ENCODE peak calls at places on chromosomes 13 and 19, in four cellular contexts. One of them, this sample, is unnamed.

GRCh38 chr19:21463449-21464105 is 41.8 kb upstream of the ZNF429 start:
- DNase-seq in NCI-H460: no peak
- DNase-seq in T-cell: peak; percentile 44
- DNase-seq in stimulated activated CD8-positive, alpha-beta memory T cell treated with anti-CD3 and anti-CD28 coated beads, Interleukin-4, amount 100 ng/mL, for 4 hours: no peak
- DNase-seq in this sample: peak; percentile 70

GRCh38 chr13:48631441-48631840 is 22.3 kb upstream of the CYSLTR2 start:
- DNase-seq in NCI-H460: no peak
- DNase-seq in T-cell: no peak
- DNase-seq in stimulated activated CD8-positive, alpha-beta memory T cell treated with anti-CD3 and anti-CD28 coated beads, Interleukin-4, amount 100 ng/mL, for 4 hours: no peak
- DNase-seq in this sample: no peak

GRCh38 chr13:75326173-75327131 is 155.5 kb downstream of the TBC1D4 start:
- DNase-seq in NCI-H460: no peak
- DNase-seq in T-cell: peak; percentile 24
- DNase-seq in stimulated activated CD8-positive, alpha-beta memory T cell treated with anti-CD3 and anti-CD28 coated beads, Interleukin-4, amount 100 ng/mL, for 4 hours: peak; percentile 4
- DNase-seq in this sample: no peak

GRCh38 chr13:85197431-85197830 is 601.8 kb downstream of the SLITRK6 start:
- DNase-seq in NCI-H460: no peak
- DNase-seq in T-cell: no peak
- DNase-seq in stimulated activated CD8-positive, alpha-beta memory T cell treated with anti-CD3 and anti-CD28 coated beads, Interleukin-4, amount 100 ng/mL, for 4 hours: no peak
- DNase-seq in this sample: no peak

GRCh38 chr13:31111136-31111535 is 50.6 kb downstream of the HSPH1 start:
- DNase-seq in NCI-H460: no peak
- DNase-seq in T-cell: no peak
- DNase-seq in stimulated activated CD8-positive, alpha-beta memory T cell treated with anti-CD3 and anti-CD28 coated beads, Interleukin-4, amount 100 ng/mL, for 4 hours: no peak
- DNase-seq in this sample: no peak

GRCh38 chr19:9109959-9110358 is 2.7 kb upstream of the OR7G2 start:
- DNase-seq in NCI-H460: no peak
- DNase-seq in T-cell: no peak
- DNase-seq in stimulated activated CD8-positive, alpha-beta memory T cell treated with anti-CD3 and anti-CD28 coated beads, Interleukin-4, amount 100 ng/mL, for 4 hours: no peak
- DNase-seq in this sample: no peak

GRCh38 chr13:101706651-101707050 is 254.2 kb downstream of the ITGBL1 start:
- DNase-seq in NCI-H460: peak; percentile 52
- DNase-seq in T-cell: no peak
- DNase-seq in stimulated activated CD8-positive, alpha-beta memory T cell treated with anti-CD3 and anti-CD28 coated beads, Interleukin-4, amount 100 ng/mL, for 4 hours: no peak
- DNase-seq in this sample: no peak

GRCh38 chr19:6800991-6801396 is 28.5 kb downstream of the VAV1 start:
- DNase-seq in NCI-H460: peak; percentile 95
- DNase-seq in T-cell: no peak
- DNase-seq in stimulated activated CD8-positive, alpha-beta memory T cell treated with anti-CD3 and anti-CD28 coated beads, Interleukin-4, amount 100 ng/mL, for 4 hours: no peak
- DNase-seq in this sample: no peak

GRCh38 chr13:50222569-50223332 is 207.5 kb downstream of the KCNRG start:
- DNase-seq in NCI-H460: no peak
- DNase-seq in T-cell: no peak
- DNase-seq in stimulated activated CD8-positive, alpha-beta memory T cell treated with anti-CD3 and anti-CD28 coated beads, Interleukin-4, amount 100 ng/mL, for 4 hours: no peak
- DNase-seq in this sample: no peak

GRCh38 chr13:74134777-74135305 is 637 bp upstream of the KLF12 start:
- DNase-seq in NCI-H460: no peak
- DNase-seq in T-cell: peak; percentile 52
- DNase-seq in stimulated activated CD8-positive, alpha-beta memory T cell treated with anti-CD3 and anti-CD28 coated beads, Interleukin-4, amount 100 ng/mL, for 4 hours: peak; percentile 40
- DNase-seq in this sample: no peak

GRCh38 chr19:50922316-50922853 is 11.2 kb upstream of the KLK4 start:
- DNase-seq in NCI-H460: peak; percentile 82
- DNase-seq in T-cell: peak; percentile 62
- DNase-seq in stimulated activated CD8-positive, alpha-beta memory T cell treated with anti-CD3 and anti-CD28 coated beads, Interleukin-4, amount 100 ng/mL, for 4 hours: peak; percentile 51
- DNase-seq in this sample: peak; percentile 96

GRCh38 chr13:99074693-99075092 is 96.8 kb upstream of the DOCK9 start:
- DNase-seq in NCI-H460: no peak
- DNase-seq in T-cell: no peak
- DNase-seq in stimulated activated CD8-positive, alpha-beta memory T cell treated with anti-CD3 and anti-CD28 coated beads, Interleukin-4, amount 100 ng/mL, for 4 hours: no peak
- DNase-seq in this sample: no peak

GRCh38 chr13:22114630-22115311 is 443.9 kb downstream of the FGF9 start:
- DNase-seq in NCI-H460: no peak
- DNase-seq in T-cell: peak; percentile 6
- DNase-seq in stimulated activated CD8-positive, alpha-beta memory T cell treated with anti-CD3 and anti-CD28 coated beads, Interleukin-4, amount 100 ng/mL, for 4 hours: peak; percentile 6
- DNase-seq in this sample: no peak

GRCh38 chr13:79589605-79590511 is 108.9 kb downstream of the NDFIP2 start:
- DNase-seq in NCI-H460: no peak
- DNase-seq in T-cell: no peak
- DNase-seq in stimulated activated CD8-positive, alpha-beta memory T cell treated with anti-CD3 and anti-CD28 coated beads, Interleukin-4, amount 100 ng/mL, for 4 hours: no peak
- DNase-seq in this sample: no peak

GRCh38 chr19:7494416-7495098 is 5.7 kb upstream of the PEX11G start:
- DNase-seq in NCI-H460: no peak
- DNase-seq in T-cell: no peak
- DNase-seq in stimulated activated CD8-positive, alpha-beta memory T cell treated with anti-CD3 and anti-CD28 coated beads, Interleukin-4, amount 100 ng/mL, for 4 hours: no peak
- DNase-seq in this sample: no peak

GRCh38 chr13:39263033-39263432 is 224.8 kb downstream of the NHLRC3 start:
- DNase-seq in NCI-H460: peak; percentile 15
- DNase-seq in T-cell: no peak
- DNase-seq in stimulated activated CD8-positive, alpha-beta memory T cell treated with anti-CD3 and anti-CD28 coated beads, Interleukin-4, amount 100 ng/mL, for 4 hours: no peak
- DNase-seq in this sample: peak; percentile 75

GRCh38 chr19:19747357-19748220 is 14.7 kb upstream of the ZNF14 start:
- DNase-seq in NCI-H460: no peak
- DNase-seq in T-cell: no peak
- DNase-seq in stimulated activated CD8-positive, alpha-beta memory T cell treated with anti-CD3 and anti-CD28 coated beads, Interleukin-4, amount 100 ng/mL, for 4 hours: no peak
- DNase-seq in this sample: no peak

GRCh38 chr19:33005440-33005839 is 33.4 kb downstream of the FAAP24 start:
- DNase-seq in NCI-H460: no peak
- DNase-seq in T-cell: no peak
- DNase-seq in stimulated activated CD8-positive, alpha-beta memory T cell treated with anti-CD3 and anti-CD28 coated beads, Interleukin-4, amount 100 ng/mL, for 4 hours: no peak
- DNase-seq in this sample: no peak

GRCh38 chr13:74052402-74052928 is 81.7 kb downstream of the KLF12 start:
- DNase-seq in NCI-H460: no peak
- DNase-seq in T-cell: no peak
- DNase-seq in stimulated activated CD8-positive, alpha-beta memory T cell treated with anti-CD3 and anti-CD28 coated beads, Interleukin-4, amount 100 ng/mL, for 4 hours: no peak
- DNase-seq in this sample: no peak

GRCh38 chr19:12111176-12111575 is 29.0 kb downstream of the ZNF20 start:
- DNase-seq in NCI-H460: no peak
- DNase-seq in T-cell: no peak
- DNase-seq in stimulated activated CD8-positive, alpha-beta memory T cell treated with anti-CD3 and anti-CD28 coated beads, Interleukin-4, amount 100 ng/mL, for 4 hours: no peak
- DNase-seq in this sample: peak; percentile 17

GRCh38 chr13:99178636-99179035 is 22.0 kb upstream of the UBAC2 start:
- DNase-seq in NCI-H460: no peak
- DNase-seq in T-cell: no peak
- DNase-seq in stimulated activated CD8-positive, alpha-beta memory T cell treated with anti-CD3 and anti-CD28 coated beads, Interleukin-4, amount 100 ng/mL, for 4 hours: no peak
- DNase-seq in this sample: peak; percentile 92

GRCh38 chr19:33561261-33561660 is 39.7 kb upstream of the PEPD start:
- DNase-seq in NCI-H460: no peak
- DNase-seq in T-cell: no peak
- DNase-seq in stimulated activated CD8-positive, alpha-beta memory T cell treated with anti-CD3 and anti-CD28 coated beads, Interleukin-4, amount 100 ng/mL, for 4 hours: no peak
- DNase-seq in this sample: no peak

GRCh38 chr19:1794424-1795185 is 17.5 kb downstream of the ATP8B3 start:
- DNase-seq in NCI-H460: no peak
- DNase-seq in T-cell: no peak
- DNase-seq in stimulated activated CD8-positive, alpha-beta memory T cell treated with anti-CD3 and anti-CD28 coated beads, Interleukin-4, amount 100 ng/mL, for 4 hours: no peak
- DNase-seq in this sample: no peak

GRCh38 chr13:105538346-105538745 is 997.1 kb downstream of the EFNB2 start:
- DNase-seq in NCI-H460: no peak
- DNase-seq in T-cell: no peak
- DNase-seq in stimulated activated CD8-positive, alpha-beta memory T cell treated with anti-CD3 and anti-CD28 coated beads, Interleukin-4, amount 100 ng/mL, for 4 hours: no peak
- DNase-seq in this sample: no peak

GRCh38 chr13:83980322-83980721 is 98.0 kb upstream of the SLITRK1 start:
- DNase-seq in NCI-H460: no peak
- DNase-seq in T-cell: no peak
- DNase-seq in stimulated activated CD8-positive, alpha-beta memory T cell treated with anti-CD3 and anti-CD28 coated beads, Interleukin-4, amount 100 ng/mL, for 4 hours: no peak
- DNase-seq in this sample: no peak

GRCh38 chr19:50365434-50366306 is at the start of gene NAPSA:
- DNase-seq in NCI-H460: no peak
- DNase-seq in T-cell: no peak
- DNase-seq in stimulated activated CD8-positive, alpha-beta memory T cell treated with anti-CD3 and anti-CD28 coated beads, Interleukin-4, amount 100 ng/mL, for 4 hours: no peak
- DNase-seq in this sample: no peak

GRCh38 chr13:48944221-48944620 is 31.5 kb upstream of the FNDC3A start:
- DNase-seq in NCI-H460: no peak
- DNase-seq in T-cell: no peak
- DNase-seq in stimulated activated CD8-positive, alpha-beta memory T cell treated with anti-CD3 and anti-CD28 coated beads, Interleukin-4, amount 100 ng/mL, for 4 hours: no peak
- DNase-seq in this sample: no peak

GRCh38 chr13:95239293-95239692 is 62.0 kb downstream of the ABCC4 start:
- DNase-seq in NCI-H460: no peak
- DNase-seq in T-cell: no peak
- DNase-seq in stimulated activated CD8-positive, alpha-beta memory T cell treated with anti-CD3 and anti-CD28 coated beads, Interleukin-4, amount 100 ng/mL, for 4 hours: no peak
- DNase-seq in this sample: peak; percentile 84

GRCh38 chr13:38868870-38869269 is 121.8 kb downstream of the STOML3 start:
- DNase-seq in NCI-H460: no peak
- DNase-seq in T-cell: no peak
- DNase-seq in stimulated activated CD8-positive, alpha-beta memory T cell treated with anti-CD3 and anti-CD28 coated beads, Interleukin-4, amount 100 ng/mL, for 4 hours: no peak
- DNase-seq in this sample: no peak

GRCh38 chr13:99959538-99960230 is 11.9 kb downstream of the ZIC5 start:
- DNase-seq in NCI-H460: no peak
- DNase-seq in T-cell: no peak
- DNase-seq in stimulated activated CD8-positive, alpha-beta memory T cell treated with anti-CD3 and anti-CD28 coated beads, Interleukin-4, amount 100 ng/mL, for 4 hours: no peak
- DNase-seq in this sample: no peak

GRCh38 chr19:39303373-39304184 is 7.4 kb downstream of the IFNL1 start:
- DNase-seq in NCI-H460: no peak
- DNase-seq in T-cell: no peak
- DNase-seq in stimulated activated CD8-positive, alpha-beta memory T cell treated with anti-CD3 and anti-CD28 coated beads, Interleukin-4, amount 100 ng/mL, for 4 hours: no peak
- DNase-seq in this sample: no peak

GRCh38 chr19:12936582-12936981 is 1.8 kb upstream of the CALR start:
- DNase-seq in NCI-H460: no peak
- DNase-seq in T-cell: no peak
- DNase-seq in stimulated activated CD8-positive, alpha-beta memory T cell treated with anti-CD3 and anti-CD28 coated beads, Interleukin-4, amount 100 ng/mL, for 4 hours: no peak
- DNase-seq in this sample: no peak

GRCh38 chr13:37621811-37622361 is 23.3 kb upstream of the POSTN start:
- DNase-seq in NCI-H460: no peak
- DNase-seq in T-cell: no peak
- DNase-seq in stimulated activated CD8-positive, alpha-beta memory T cell treated with anti-CD3 and anti-CD28 coated beads, Interleukin-4, amount 100 ng/mL, for 4 hours: no peak
- DNase-seq in this sample: no peak